ENCODE peak calls at places on chromosomes 13 and 19, in seven cellular contexts. C, X, K, M, A, F and W are unnamed samples.

GRCh38 chr13:45807520-45808099 is 43.9 kb downstream of the SIAH3 start:
- DNase-seq in C (no peak), X (no peak), K (no peak), M (peak; percentile 12), A (peak; percentile 47), F (peak; percentile 50), W (peak; percentile 28)

GRCh38 chr13:72696590-72696989 is 30.8 kb downstream of the MZT1 start:
- DNase-seq in C (no peak), X (no peak), K (no peak), M (no peak), A (no peak), F (peak; percentile 39), W (no peak)

GRCh38 chr19:33763661-33764343 is 32.9 kb upstream of the KCTD15 start:
- DNase-seq in C (no peak), X (no peak), K (no peak), M (no peak), A (peak; percentile 63), F (no peak), W (no peak)

GRCh38 chr19:39759457-39760184 is 19.0 kb upstream of the LEUTX start:
- DNase-seq in C (no peak), X (no peak), K (no peak), M (no peak), A (no peak), F (no peak), W (no peak)

GRCh38 chr19:17406039-17406886 is 833 bp upstream of the BST2 start:
- DNase-seq in C (no peak), X (no peak), K (no peak), M (no peak), A (no peak), F (peak; percentile 38), W (no peak)

GRCh38 chr19:6086081-6086858 is 24.0 kb downstream of the RFX2 start:
- DNase-seq in C (no peak), X (no peak), K (no peak), M (no peak), A (no peak), F (peak; percentile 71), W (no peak)

GRCh38 chr19:13957107-13957506 is 4.8 kb downstream of the DCAF15 start:
- DNase-seq in C (no peak), X (no peak), K (no peak), M (no peak), A (no peak), F (no peak), W (no peak)

GRCh38 chr19:1361601-1362384 is 21.9 kb upstream of the NDUFS7 start:
- DNase-seq in C (no peak), X (no peak), K (no peak), M (no peak), A (no peak), F (peak; percentile 74), W (no peak)

GRCh38 chr13:43133792-43134191 is 110.4 kb downstream of the DNAJC15 start:
- DNase-seq in C (no peak), X (no peak), K (no peak), M (no peak), A (no peak), F (no peak), W (no peak)

GRCh38 chr13:41985788-41986508 is 25.0 kb upstream of the VWA8 start:
- DNase-seq in C (no peak), X (no peak), K (no peak), M (no peak), A (no peak), F (peak; percentile 39), W (no peak)

GRCh38 chr19:50626796-50627195 is 12.9 kb downstream of the SYT3 start:
- DNase-seq in C (no peak), X (no peak), K (no peak), M (no peak), A (no peak), F (no peak), W (no peak)

GRCh38 chr13:94298346-94298745 is 181.1 kb downstream of the DCT start:
- DNase-seq in C (no peak), X (no peak), K (no peak), M (no peak), A (no peak), F (no peak), W (no peak)

GRCh38 chr13:46543307-46543706 is 9.7 kb upstream of the LRCH1 start:
- DNase-seq in C (no peak), X (no peak), K (no peak), M (no peak), A (no peak), F (no peak), W (no peak)

GRCh38 chr13:19781526-19781925 is 1.2 kb downstream of the PSPC1 start:
- DNase-seq in C (no peak), X (no peak), K (no peak), M (no peak), A (no peak), F (no peak), W (no peak)

GRCh38 chr13:114065926-114066774 is 66.3 kb downstream of the RASA3 start:
- DNase-seq in C (no peak), X (no peak), K (no peak), M (peak; percentile 32), A (no peak), F (no peak), W (no peak)

GRCh38 chr19:50482271-50482855 is 5.7 kb upstream of the GARIN5A start:
- DNase-seq in C (no peak), X (no peak), K (no peak), M (no peak), A (no peak), F (no peak), W (no peak)

GRCh38 chr13:101297794-101298193 is 118.5 kb downstream of the NALCN start:
- DNase-seq in C (no peak), X (no peak), K (no peak), M (no peak), A (no peak), F (no peak), W (no peak)

GRCh38 chr13:39575641-39576238 is 27.3 kb downstream of the LHFPL6 start:
- DNase-seq in C (no peak), X (no peak), K (no peak), M (no peak), A (no peak), F (no peak), W (no peak)

GRCh38 chr13:99991013-99991805 is 9.6 kb downstream of the ZIC2 start:
- DNase-seq in C (no peak), X (no peak), K (no peak), M (no peak), A (no peak), F (no peak), W (no peak)

GRCh38 chr13:41053384-41053826 is 7.9 kb upstream of the WBP4 start:
- DNase-seq in C (no peak), X (no peak), K (no peak), M (no peak), A (no peak), F (peak; percentile 81), W (no peak)

GRCh38 chr19:12255372-12255771 is 39.3 kb downstream of the ZNF44 start:
- DNase-seq in C (no peak), X (no peak), K (no peak), M (no peak), A (no peak), F (no peak), W (no peak)

GRCh38 chr13:113764793-113765190 is 5.8 kb downstream of the TMEM255B start:
- DNase-seq in C (no peak), X (no peak), K (no peak), M (no peak), A (no peak), F (no peak), W (no peak)

GRCh38 chr19:54209058-54209747 is 8.5 kb downstream of the RPS9 start:
- DNase-seq in C (no peak), X (no peak), K (no peak), M (no peak), A (peak; percentile 27), F (no peak), W (no peak)

GRCh38 chr19:16969127-16969526 is 57.5 kb downstream of the CPAMD8 start:
- DNase-seq in C (no peak), X (no peak), K (no peak), M (no peak), A (no peak), F (peak; percentile 49), W (no peak)

GRCh38 chr13:20415694-20416107 is 110.0 kb downstream of the CRYL1 start:
- DNase-seq in C (no peak), X (no peak), K (no peak), M (no peak), A (no peak), F (no peak), W (no peak)

GRCh38 chr19:52941941-52942370 is 18.7 kb upstream of the ZNF888 start:
- DNase-seq in C (no peak), X (no peak), K (no peak), M (no peak), A (peak; percentile 26), F (peak; percentile 32), W (peak; percentile 21)

GRCh38 chr19:13834308-13834790 is 39.1 kb downstream of the ZSWIM4 start:
- DNase-seq in C (no peak), X (no peak), K (no peak), M (no peak), A (no peak), F (peak; percentile 39), W (no peak)

GRCh38 chr13:42409061-42409460 is 137.1 kb downstream of the AKAP11 start:
- DNase-seq in C (no peak), X (no peak), K (no peak), M (no peak), A (no peak), F (no peak), W (no peak)

GRCh38 chr19:32307591-32307990 is 37.8 kb upstream of the ZNF507 start:
- DNase-seq in C (no peak), X (no peak), K (no peak), M (no peak), A (no peak), F (no peak), W (no peak)

GRCh38 chr19:51366999-51367564 is 894 bp upstream of the ETFB start:
- DNase-seq in C (peak; percentile 16), X (no peak), K (no peak), M (peak; percentile 43), A (no peak), F (no peak), W (no peak)

GRCh38 chr13:101487046-101487830 is 34.8 kb downstream of the ITGBL1 start:
- DNase-seq in C (no peak), X (no peak), K (no peak), M (no peak), A (no peak), F (no peak), W (no peak)

GRCh38 chr19:34408421-34408820 is 4.2 kb downstream of the PDCD2L start:
- DNase-seq in C (no peak), X (no peak), K (no peak), M (no peak), A (no peak), F (no peak), W (no peak)

GRCh38 chr19:17107546-17108452 is 32.2 kb downstream of the MYO9B start:
- DNase-seq in C (no peak), X (no peak), K (no peak), M (no peak), A (peak; percentile 55), F (peak; percentile 95), W (peak; percentile 89)

GRCh38 chr19:19606021-19606420 is 12.5 kb downstream of the PBX4 start:
- DNase-seq in C (no peak), X (no peak), K (no peak), M (peak; percentile 51), A (no peak), F (no peak), W (no peak)

GRCh38 chr13:75838366-75839017 is 202.4 kb downstream of the LMO7 start:
- DNase-seq in C (no peak), X (no peak), K (no peak), M (no peak), A (no peak), F (no peak), W (peak; percentile 19)

GRCh38 chr19:17340302-17340870 is 3.0 kb downstream of the GTPBP3 start:
- DNase-seq in C (no peak), X (no peak), K (peak; percentile 77), M (no peak), A (no peak), F (no peak), W (no peak)

GRCh38 chr13:51479199-51479523 is 26.3 kb upstream of the INTS6 start:
- DNase-seq in C (no peak), X (no peak), K (no peak), M (no peak), A (no peak), F (peak; percentile 26), W (no peak)